ENCODE peak calls at places on chromosomes 16 and 17, in five cellular contexts. I, R, H, E and Q are unnamed samples.

GRCh38 chr16:76676356-76676755 is 399.2 kb downstream of the CNTNAP4 start:
- DNase-seq in I (no peak), R (no peak), H (no peak), E (no peak), Q (no peak)

GRCh38 chr16:69796285-69797118 is 34.4 kb downstream of the WWP2 start:
- DNase-seq in I (no peak), E (peak), H (peak), R (no peak), Q (peak)

GRCh38 chr17:47180337-47180736 is 8.8 kb downstream of the CDC27 start:
- DNase-seq in R (no peak), I (no peak), E (no peak), H (no peak), Q (peak)

GRCh38 chr16:28103516-28104170 is 40.1 kb upstream of the GSG1L start:
- DNase-seq in E (no peak), H (no peak), R (no peak), I (no peak), Q (no peak)

GRCh38 chr17:43563262-43564079 is 17.3 kb upstream of the ETV4 start:
- DNase-seq in H (no peak), I (no peak), R (no peak), E (no peak), Q (no peak)

GRCh38 chr16:84786605-84787302 is 33.0 kb upstream of the CRISPLD2 start:
- DNase-seq in H (no peak), I (no peak), E (no peak), R (no peak), Q (no peak)

GRCh38 chr16:53518550-53519416 is 15.8 kb upstream of the AKTIP start:
- DNase-seq in R (no peak), E (peak), H (peak), I (no peak), Q (peak)

GRCh38 chr17:80791758-80792284 is 199.8 kb upstream of the CHMP6 start:
- DNase-seq in E (peak), I (no peak), R (no peak), H (no peak), Q (peak)

GRCh38 chr17:81553616-81554181 is 1.5 kb upstream of the FAAP100 start:
- DNase-seq in H (no peak), E (peak), R (peak), I (no peak), Q (peak)

GRCh38 chr16:252366-253337 is 18.0 kb downstream of the FAM234A start:
- DNase-seq in H (no peak), I (no peak), E (no peak), R (no peak), Q (no peak)

GRCh38 chr16:3542601-3543373 is 34.4 kb downstream of the NLRC3 start:
- DNase-seq in E (peak), I (no peak), R (no peak), H (no peak), Q (no peak)